ENCODE peak calls at places on chromosomes 12 and 14, in six cellular contexts. X, T, Q, L, N and V are unnamed samples.

GRCh38 chr14:92645841-92646478 is 102.5 kb downstream of the LGMN start:
- DNase-seq in X (no peak), T (no peak), Q (no peak), L (no peak), N (no peak), V (no peak)

GRCh38 chr14:106062502-106063272 is 536.3 kb downstream of the TMEM121 start:
- DNase-seq in X (no peak), T (no peak), Q (no peak), L (no peak), N (no peak), V (no peak)

GRCh38 chr12:66194122-66194521 is 5.1 kb downstream of the IRAK3 start:
- DNase-seq in X (no peak), T (no peak), Q (no peak), L (no peak), N (no peak), V (no peak)

GRCh38 chr12:76591461-76591860 is 31.9 kb upstream of the OSBPL8 start:
- DNase-seq in X (no peak), T (no peak), Q (no peak), L (no peak), N (no peak), V (no peak)

GRCh38 chr12:56119361-56119796 is 1.3 kb downstream of the ZC3H10 start:
- DNase-seq in X (peak), T (peak), Q (peak), L (no peak), N (peak), V (peak)

GRCh38 chr14:100020623-100021022 is 44.6 kb upstream of the EVL start:
- DNase-seq in X (no peak), T (no peak), Q (no peak), L (no peak), N (no peak), V (no peak)

GRCh38 chr14:22838631-22839041 is 2.3 kb downstream of the MMP14 start:
- DNase-seq in X (no peak), T (no peak), Q (no peak), L (no peak), N (no peak), V (no peak)

GRCh38 chr12:115163710-115164109 is 479.7 kb upstream of the TBX3 start:
- DNase-seq in X (no peak), T (peak), Q (no peak), L (no peak), N (no peak), V (no peak)

GRCh38 chr12:6333566-6333965 is 8.3 kb downstream of the TNFRSF1A start:
- DNase-seq in X (no peak), T (no peak), Q (no peak), L (no peak), N (no peak), V (no peak)

GRCh38 chr14:36767603-36768281 is 106.1 kb downstream of the PAX9 start:
- DNase-seq in X (no peak), T (peak), Q (no peak), L (no peak), N (no peak), V (no peak)

GRCh38 chr12:68406134-68406576 is 74.0 kb upstream of the MDM1 start:
- DNase-seq in X (peak), T (peak), Q (no peak), L (peak), N (peak), V (peak)

GRCh38 chr12:129119537-129119936 is 266.3 kb downstream of the GLT1D1 start:
- DNase-seq in X (no peak), T (peak), Q (no peak), L (no peak), N (no peak), V (no peak)

GRCh38 chr14:30621354-30621953 is 665 bp upstream of the SCFD1 start:
- DNase-seq in X (no peak), T (peak), Q (peak), L (no peak), N (no peak), V (peak)

GRCh38 chr14:34329281-34329680 is 132.8 kb downstream of the SPTSSA start:
- DNase-seq in X (no peak), T (no peak), Q (no peak), L (no peak), N (no peak), V (no peak)